ENCODE peak calls at places on chromosome X, in ten cellular contexts. L, U, X, E, O, K, A, N, F and H are unnamed samples.

GRCh38 chrX:13081385-13082285 is 37.2 kb upstream of the FAM9C start:
- DNase-seq in O (no peak), F (no peak), A (no peak), K (no peak), E (no peak), U (no peak), X (no peak), N (no peak), L (no peak), H (no peak)

GRCh38 chrX:16060252-16060651 is 63.1 kb upstream of the GRPR start:
- DNase-seq in U (no peak), A (no peak), E (no peak), O (no peak), X (no peak), N (no peak), F (no peak), K (no peak), L (no peak), H (no peak)

GRCh38 chrX:42102586-42103282 is 179.4 kb upstream of the CASK start:
- DNase-seq in O (no peak), K (no peak), U (no peak), N (no peak), L (no peak), A (no peak), F (no peak), E (no peak), X (no peak), H (peak)

GRCh38 chrX:100658936-100659335 is 14.9 kb downstream of the SRPX2 start:
- DNase-seq in O (no peak), A (no peak), L (no peak), X (no peak), U (no peak), K (no peak), F (peak), E (no peak), N (no peak), H (no peak)

GRCh38 chrX:133007458-133007857 is 49.0 kb upstream of the HS6ST2 start:
- DNase-seq in O (no peak), U (no peak), F (no peak), N (no peak), A (no peak), L (no peak), E (no peak), X (no peak), K (no peak), H (no peak)

GRCh38 chrX:139559383-139560042 is 29.0 kb downstream of the F9 start:
- DNase-seq in F (no peak), L (no peak), A (peak), N (no peak), K (peak), E (no peak), O (no peak), U (no peak), X (no peak), H (peak)

GRCh38 chrX:119402588-119402987 is 3.5 kb downstream of the SLC25A43 start:
- DNase-seq in F (no peak), N (no peak), X (no peak), O (no peak), L (no peak), E (no peak), K (no peak), A (no peak), U (no peak), H (no peak)

GRCh38 chrX:95332530-95332929 is 1352.1 kb upstream of the DIAPH2 start:
- DNase-seq in K (peak), A (peak), O (no peak), X (no peak), E (no peak), U (no peak), N (no peak), L (no peak), F (no peak), H (peak)

GRCh38 chrX:65635371-65635770 is 32.1 kb upstream of the MSN start:
- DNase-seq in K (no peak), U (no peak), E (peak), N (no peak), F (no peak), O (no peak), A (no peak), L (no peak), X (no peak), H (peak)

GRCh38 chrX:118579417-118579816 is 83.8 kb downstream of the DOCK11 start:
- DNase-seq in O (no peak), L (no peak), E (no peak), A (peak), K (no peak), F (no peak), U (no peak), N (no peak), X (no peak), H (peak)

GRCh38 chrX:17376381-17377046 is 1.5 kb downstream of the NHS start:
- DNase-seq in F (peak), N (no peak), L (no peak), O (no peak), U (no peak), K (peak), A (no peak), E (no peak), X (no peak), H (peak)